ENCODE peak calls at places on chromosomes 7 and 10, in six cellular contexts. J is SK-N-SH, M is K562, T is GM12878, Y is HepG2, O is H1. K is an unnamed sample.
A peak's percentile ranks its signal among the peaks of the same experiment; 100 is the strongest.

GRCh38 chr7:29639386-29639785 is 75.8 kb downstream of the PRR15 start:
- DNase-seq in Y (no peak), J (no peak), T (no peak), M (no peak), O (no peak), K (no peak)

GRCh38 chr10:101695404-101695732 is 398 bp upstream of the FBXW4 start:
- DNase-seq in J (no peak), M (peak; percentile 18), O (no peak), Y (no peak), T (no peak), K (no peak)

GRCh38 chr7:106609416-106609815 is 51.5 kb downstream of the CCDC71L start:
- DNase-seq in O (no peak), T (no peak), J (no peak), M (no peak), Y (no peak), K (no peak)

GRCh38 chr7:78714302-78714857 is 739.1 kb downstream of the MAGI2 start:
- DNase-seq in J (no peak), T (no peak), Y (no peak), M (no peak), O (no peak), K (no peak)

GRCh38 chr10:97853006-97853405 is 3.4 kb downstream of the GOLGA7B start:
- DNase-seq in O (no peak), Y (no peak), T (no peak), J (no peak), M (no peak), K (no peak)

GRCh38 chr7:73986158-73986631 is 41.8 kb upstream of the ELN start:
- DNase-seq in O (no peak), J (peak; percentile 51), M (no peak), Y (no peak), T (no peak), K (no peak)

GRCh38 chr7:99918959-99919813 is at the start of gene TRIM4:
- DNase-seq in Y (peak; percentile 90), M (peak; percentile 97), T (peak; percentile 77), J (peak; percentile 87), O (no peak), K (peak; percentile 92)

GRCh38 chr7:116339564-116339963 is 129.2 kb downstream of the TES start:
- DNase-seq in T (no peak), O (no peak), J (no peak), Y (peak; percentile 33), M (peak; percentile 38), K (no peak)

GRCh38 chr10:7233259-7233991 is 177.4 kb downstream of the SFMBT2 start:
- DNase-seq in O (no peak), Y (peak; percentile 9), T (no peak), M (peak; percentile 73), J (no peak), K (peak; percentile 70)

GRCh38 chr7:41292457-41292856 is 410.4 kb downstream of the INHBA start:
- DNase-seq in Y (no peak), T (no peak), M (no peak), J (no peak), O (no peak), K (no peak)

GRCh38 chr7:19404912-19405329 is 259.7 kb upstream of the FERD3L start:
- DNase-seq in O (peak; percentile 17), J (no peak), Y (no peak), T (no peak), M (no peak), K (peak; percentile 43)

GRCh38 chr7:106418094-106418493 is 133.3 kb upstream of the NAMPT start:
- DNase-seq in J (no peak), Y (no peak), O (no peak), T (no peak), M (no peak), K (no peak)

GRCh38 chr7:22866965-22867364 is 44.3 kb upstream of the TOMM7 start:
- DNase-seq in M (no peak), O (no peak), Y (no peak), T (no peak), J (no peak), K (no peak)

GRCh38 chr10:124000792-124001201 is 92.6 kb downstream of the CHST15 start:
- DNase-seq in J (no peak), M (no peak), T (no peak), O (no peak), Y (no peak), K (no peak)

GRCh38 chr10:49089789-49090595 is 25.3 kb downstream of the VSTM4 start:
- DNase-seq in J (no peak), O (no peak), M (no peak), T (no peak), Y (no peak), K (no peak)

GRCh38 chr10:32109603-32110002 is 53.4 kb upstream of the KIF5B start:
- DNase-seq in Y (no peak), T (no peak), M (peak; percentile 24), J (no peak), O (no peak), K (no peak)

GRCh38 chr7:138979226-138979979 is 1.8 kb downstream of the KIAA1549 start:
- DNase-seq in O (no peak), J (peak; percentile 47), T (no peak), Y (peak; percentile 26), M (no peak), K (peak; percentile 43)

GRCh38 chr10:15725603-15726002 is 5.9 kb upstream of the ITGA8 start:
- DNase-seq in M (peak; percentile 85), O (no peak), T (no peak), J (peak; percentile 60), Y (peak; percentile 39), K (peak; percentile 44)

GRCh38 chr10:116053910-116054309 is 219.1 kb downstream of the GFRA1 start:
- DNase-seq in Y (no peak), O (peak; percentile 9), T (no peak), J (no peak), M (no peak), K (no peak)

GRCh38 chr10:73916761-73917470 is 6.0 kb downstream of the PLAU start:
- DNase-seq in Y (no peak), J (no peak), T (no peak), M (peak; percentile 35), O (no peak), K (no peak)

GRCh38 chr7:114759347-114760062 is 162.4 kb upstream of the MDFIC start:
- DNase-seq in M (no peak), O (no peak), J (no peak), Y (no peak), T (no peak), K (no peak)

GRCh38 chr10:67115972-67116371 is 190.1 kb downstream of the LRRTM3 start:
- DNase-seq in J (no peak), Y (no peak), M (no peak), O (no peak), T (no peak), K (peak; percentile 16)

GRCh38 chr10:20299037-20299557 is 482.9 kb downstream of the PLXDC2 start:
- DNase-seq in J (no peak), O (no peak), Y (no peak), M (no peak), T (no peak), K (no peak)

GRCh38 chr10:110511734-110512449 is 14.2 kb downstream of the DUSP5 start:
- DNase-seq in J (no peak), T (no peak), Y (peak; percentile 67), M (no peak), O (no peak), K (peak; percentile 48)

GRCh38 chr7:80481196-80481884 is 30.5 kb downstream of the GNAT3 start:
- DNase-seq in O (peak; percentile 25), J (no peak), M (no peak), Y (no peak), T (no peak), K (peak; percentile 24)

GRCh38 chr7:42198974-42199668 is 37.9 kb downstream of the GLI3 start:
- DNase-seq in Y (no peak), T (no peak), O (no peak), J (no peak), M (no peak), K (no peak)

GRCh38 chr7:131843862-131844261 is 287.4 kb upstream of the PODXL start:
- DNase-seq in M (no peak), Y (no peak), T (no peak), J (peak; percentile 46), O (no peak), K (no peak)

GRCh38 chr10:81872206-81872605 is 2.8 kb upstream of the NRG3 start:
- DNase-seq in T (no peak), Y (no peak), O (no peak), M (no peak), J (no peak), K (no peak)

GRCh38 chr10:74875966-74876365 is 49.6 kb downstream of the KAT6B start:
- DNase-seq in O (no peak), Y (peak; percentile 44), T (no peak), M (no peak), J (no peak), K (peak; percentile 12)

GRCh38 chr10:1037098-1037497 is 11.4 kb upstream of the IDI2 start:
- DNase-seq in J (no peak), Y (no peak), O (no peak), M (no peak), T (no peak), K (no peak)

GRCh38 chr10:30057421-30057841 is 2.0 kb downstream of the JCAD start:
- DNase-seq in T (no peak), J (no peak), O (no peak), Y (no peak), M (no peak), K (peak; percentile 58)
- H3K4me1 ChIP-seq in T (no peaks in the 10 kb centered on the region), J (no peaks in the 10 kb centered on the region), O (peaks cover 15% of the 10 kb centered on the region), Y (peaks cover 25% of the 10 kb centered on the region), M (peaks cover 10% of the 10 kb centered on the region), K (peaks cover 39% of the 10 kb centered on the region)

DNA sequence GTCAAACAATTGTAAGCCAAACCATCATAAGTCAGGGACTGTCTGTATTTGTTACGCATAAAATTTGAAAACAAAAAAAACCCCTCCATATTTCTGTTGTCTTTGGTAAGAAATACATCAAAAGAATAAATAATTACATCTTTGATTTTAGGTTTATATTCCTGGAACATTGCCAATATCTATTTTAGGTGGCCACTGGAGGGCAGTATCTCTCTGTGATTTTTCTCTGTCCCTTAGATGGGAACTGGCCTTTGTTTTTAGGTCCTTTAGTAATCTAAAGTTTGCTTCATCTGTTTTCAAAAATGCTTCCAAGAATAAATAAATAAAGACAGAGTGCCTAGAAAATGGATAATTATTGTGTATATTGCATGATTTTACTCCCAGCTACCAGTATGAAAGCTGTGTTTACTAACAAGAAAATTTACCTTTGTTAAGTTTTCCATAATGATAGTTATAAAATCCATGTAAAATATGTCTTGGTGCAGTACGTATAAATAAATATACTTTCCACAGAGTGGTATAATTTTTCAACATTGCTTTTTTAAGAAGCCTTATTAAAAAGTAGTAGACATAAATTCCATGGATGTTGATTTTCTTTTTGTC is 64.2 kb downstream of the PHYHIPL start:
- DNase-seq in Y (peak; percentile 25), M (peak; percentile 42), J (peak; percentile 23), T (no peak), O (no peak), K (no peak)
- TF ChIP-seq USF2 in Y (no peak), M (no peak), J (no peak), T (no peak), O (no peak), K (no peak)

DNA sequence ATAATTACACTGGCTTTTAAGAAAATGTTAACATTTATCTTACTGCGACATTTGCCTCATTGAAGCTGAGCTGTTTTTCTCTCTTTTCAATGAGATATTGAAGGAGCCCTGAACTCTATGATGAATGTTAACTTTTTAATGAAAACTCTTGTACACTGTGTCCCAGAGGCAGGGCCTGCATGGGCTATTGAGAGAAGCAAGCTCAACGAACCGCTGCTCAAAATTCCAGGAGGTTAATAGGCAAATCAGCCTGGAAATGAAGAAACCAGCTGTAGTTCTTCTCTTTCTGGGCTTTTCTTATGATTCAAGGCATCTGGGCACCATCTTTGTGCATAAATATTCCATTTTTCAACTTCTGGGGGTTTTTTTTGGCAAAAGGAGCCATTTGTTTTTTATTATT is 168.4 kb upstream of the NPVF start:
- DNase-seq in J (no peak), T (no peak), O (no peak), Y (no peak), M (no peak), K (no peak)
- TF ChIP-seq CHD2 in J (no peak), T (no peak), O (no peak), Y (no peak), M (no peak), K (no peak)

GRCh38 chr7:44380179-44380830 is 54.9 kb upstream of the CAMK2B start:
- DNase-seq in O (no peak), M (no peak), Y (no peak), T (no peak), J (peak; percentile 22), K (no peak)
- H3K4me1 ChIP-seq in O (no peaks in the 10 kb centered on the region), M (peaks cover 3% of the 10 kb centered on the region), Y (peaks cover 28% of the 10 kb centered on the region), T (peaks cover 14% of the 10 kb centered on the region), J (no peaks in the 10 kb centered on the region), K (peaks cover 14% of the 10 kb centered on the region)

K was measured in A549.